ENCODE peak calls at places on chromosomes 12 and 14, in nine cellular contexts. X, F, Y, P, O, D, R, W and G are unnamed samples. For H3K4me1, the result is how much of the 10 kb centered on the place peaks cover.

GRCh38 chr14:64628940-64629403 is 75.3 kb upstream of the PLEKHG3 start:
- DNase-seq in X (no peak), F (peak), Y (no peak), P (peak), O (no peak), D (no peak), R (no peak), W (peak), G (no peak)

GRCh38 chr12:128643106-128643651 is 180.6 kb downstream of the SLC15A4 start:
- DNase-seq in X (no peak), F (no peak), Y (no peak), P (no peak), O (no peak), D (no peak), R (no peak), W (no peak), G (no peak)

GRCh38 chr12:56993346-56993745 is 13.0 kb downstream of the ZBTB39 start:
- DNase-seq in X (no peak), F (no peak), Y (no peak), P (no peak), O (no peak), D (no peak), R (no peak), W (no peak), G (no peak)

GRCh38 chr12:49138587-49138986 is 7.4 kb upstream of the TUBA1B start:
- DNase-seq in X (no peak), F (no peak), Y (no peak), P (no peak), O (no peak), D (no peak), R (no peak), W (no peak), G (no peak)

GRCh38 chr14:28780843-28781503 is 14.4 kb downstream of the FOXG1 start:
- DNase-seq in X (no peak), F (no peak), Y (no peak), P (no peak), O (no peak), D (no peak), R (no peak), W (no peak), G (no peak)

GRCh38 chr12:9509464-9510166 is 98.1 kb downstream of the KLRB1 start:
- DNase-seq in X (peak), F (no peak), Y (peak), P (no peak), O (no peak), D (no peak), R (no peak), W (no peak), G (no peak)

GRCh38 chr14:79585845-79586244 is 625.5 kb downstream of the DIO2 start:
- DNase-seq in X (peak), F (no peak), Y (no peak), P (peak), O (no peak), D (no peak), R (no peak), W (no peak), G (no peak)

GRCh38 chr12:100793182-100793581 is 1.4 kb upstream of the ANO4 start:
- DNase-seq in X (no peak), F (no peak), Y (no peak), P (peak), O (no peak), D (no peak), R (no peak), W (no peak), G (no peak)

GRCh38 chr12:83527700-83528281 is 841.1 kb downstream of the TMTC2 start:
- DNase-seq in X (no peak), F (no peak), Y (no peak), P (no peak), O (no peak), D (no peak), R (no peak), W (no peak), G (no peak)

GRCh38 chr12:20830456-20830855 is 20.0 kb downstream of the SLCO1B3 start:
- DNase-seq in X (no peak), F (no peak), Y (peak), P (no peak), O (no peak), D (no peak), R (no peak), W (no peak), G (no peak)

GRCh38 chr12:131919051-131919347 is 10.1 kb upstream of the PUS1 start:
- DNase-seq in X (no peak), F (no peak), Y (no peak), P (no peak), O (no peak), D (no peak), R (no peak), W (no peak), G (no peak)

GRCh38 chr12:54232790-54233189 is 44.0 kb upstream of the SMUG1 start:
- DNase-seq in X (no peak), F (no peak), Y (no peak), P (peak), O (no peak), D (no peak), R (no peak), W (no peak), G (no peak)

GRCh38 chr14:20580242-20580641 is 7.6 kb downstream of the RNASE11 start:
- DNase-seq in X (no peak), F (no peak), Y (no peak), P (no peak), O (no peak), D (no peak), R (no peak), W (no peak), G (no peak)
- H3K4me3 ChIP-seq in X (no peak), F (no peak), Y (no peak), P (no peak), O (no peak), D (no peak), R (no peak), W (no peak), G (no peak)

GRCh38 chr12:4900327-4900726 is 9.4 kb upstream of the KCNA1 start:
- DNase-seq in X (no peak), F (no peak), Y (no peak), P (peak), O (no peak), D (no peak), R (no peak), W (no peak), G (no peak)

GRCh38 chr12:4894019-4894418 is 15.7 kb upstream of the KCNA1 start:
- DNase-seq in X (no peak), F (no peak), Y (no peak), P (no peak), O (no peak), D (no peak), R (no peak), W (no peak), G (no peak)

DNA sequence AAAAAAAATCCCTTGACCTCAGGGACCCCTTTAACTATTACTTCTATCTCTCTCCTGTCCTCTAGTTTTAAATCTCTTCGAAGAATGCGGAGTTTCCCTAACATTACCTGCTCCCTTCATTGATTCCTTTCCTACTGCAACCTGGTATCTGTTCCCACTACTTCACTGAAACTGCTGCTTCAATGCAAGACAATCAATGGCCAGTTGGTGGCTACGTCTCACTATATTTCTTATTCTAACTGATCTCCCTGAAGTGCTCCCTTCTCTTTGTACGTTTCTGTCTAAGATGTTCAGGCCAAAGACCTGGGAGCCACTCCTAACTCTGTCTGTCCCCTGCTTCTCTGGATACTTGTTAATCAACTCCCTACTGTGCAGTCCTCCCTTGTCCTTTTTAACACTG is 10.3 kb upstream of the KCNA1 start:
- DNase-seq in X (no peak), F (no peak), Y (no peak), P (no peak), O (no peak), D (no peak), R (no peak), W (no peak), G (no peak)
- TF ChIP-seq CTCF in X (no peak), F (no peak), Y (no peak), P (no peak), O (no peak), D (no peak), R (no peak), W (no peak), G (no peak)

GRCh38 chr12:66496595-66496994 is 182.3 kb downstream of the GRIP1 start:
- DNase-seq in X (no peak), F (no peak), Y (no peak), P (no peak), O (no peak), D (no peak), R (no peak), W (no peak), G (no peak)
- H3K4me1 ChIP-seq in X (under half), F (under half), Y (under half), P (under half), O (under half), D (under half), R (under half), W (under half), G (under half)

DNA sequence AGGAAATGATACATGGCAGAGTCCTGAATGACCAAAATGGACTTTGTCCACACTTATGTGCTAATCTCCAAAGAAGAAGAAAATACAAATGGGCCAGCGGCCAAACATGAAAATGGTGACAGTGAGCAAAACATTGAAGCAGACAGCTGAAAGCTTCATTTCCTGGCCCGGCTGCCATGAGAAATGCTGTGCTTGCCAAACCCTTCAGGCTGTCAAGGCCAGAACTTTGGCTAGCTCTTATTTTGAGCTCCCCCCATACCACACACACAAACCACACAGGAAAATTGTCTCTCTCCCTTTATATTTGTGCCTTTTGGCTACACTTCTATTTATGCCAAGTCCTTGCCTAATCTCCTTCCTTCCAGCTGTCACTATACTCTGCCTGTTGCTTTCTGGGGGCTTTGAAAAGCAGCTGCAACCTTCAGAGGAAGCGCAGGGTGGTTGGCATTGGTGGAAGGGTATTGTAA is 323.8 kb downstream of the RAD51B start:
- DNase-seq in X (peak), F (peak), Y (peak), P (peak), O (peak), D (no peak), R (peak), W (no peak), G (peak)
- H3K4me3 ChIP-seq in X (no peak), F (no peak), Y (no peak), P (no peak), O (no peak), D (no peak), R (no peak), W (no peak), G (no peak)